ENCODE peak calls at places on chromosomes 2 and 18, in nine cellular contexts. A is GDM1; K is lower lobe of right lung; C is stimulated activated CD4-positive, alpha-beta T cell treated with anti-CD3 and anti-CD28 coated beads, TNF-alpha, amount 100 ng/mL, for 24 hours; S is putamen; E is activated CD8-positive, alpha-beta T cell treated with anti-CD3 and anti-CD28 coated beads for 36 hours; Z is GM12865; G is cardiac fibroblast; Q is B cell. X is an unnamed sample.

GRCh38 chr18:56121669-56122068 is 516.7 kb downstream of the TXNL1 start:
- DNase-seq in C (no peak), Q (no peak), S (no peak), K (no peak), G (no peak), Z (no peak), E (no peak), A (no peak), X (no peak)

GRCh38 chr18:33210575-33211189 is 229.8 kb downstream of the CCDC178 start:
- DNase-seq in C (no peak), K (no peak), E (no peak), Z (peak), A (no peak), G (peak), S (peak), Q (no peak), X (no peak)

GRCh38 chr2:127255146-127255545 is 35.0 kb upstream of the CYP27C1 start:
- DNase-seq in Z (no peak), C (no peak), E (no peak), K (no peak), G (no peak), S (no peak), Q (no peak), A (no peak), X (no peak)

GRCh38 chr18:32607816-32608215 is 137.1 kb upstream of the GAREM1 start:
- DNase-seq in G (no peak), K (no peak), C (no peak), Z (no peak), A (no peak), E (no peak), S (no peak), Q (no peak), X (no peak)

GRCh38 chr2:161384864-161385263 is 31.2 kb upstream of the TBR1 start:
- DNase-seq in A (no peak), Q (no peak), G (no peak), K (no peak), E (peak), S (no peak), C (no peak), Z (peak), X (no peak)

GRCh38 chr2:104868081-104868806 is 14.3 kb downstream of the POU3F3 start:
- DNase-seq in A (no peak), S (peak), C (no peak), Z (no peak), K (no peak), E (no peak), G (no peak), Q (no peak), X (no peak)

GRCh38 chr2:239385096-239386000 is 15.5 kb downstream of the HDAC4 start:
- DNase-seq in E (no peak), Q (no peak), A (no peak), S (no peak), C (no peak), K (peak), Z (no peak), G (no peak), X (no peak)

GRCh38 chr2:64599469-64599868 is 54.2 kb downstream of the SERTAD2 start:
- DNase-seq in Q (no peak), K (no peak), Z (no peak), E (no peak), G (peak), C (no peak), S (no peak), A (no peak), X (no peak)

GRCh38 chr18:12376034-12376717 is 851 bp downstream of the AFG3L2 start:
- DNase-seq in C (no peak), G (peak), E (peak), Q (no peak), Z (peak), A (no peak), K (peak), S (no peak), X (no peak)

GRCh38 chr2:170819941-170820646 is 3.4 kb downstream of the GAD1 start:
- DNase-seq in E (no peak), Z (no peak), Q (no peak), S (no peak), C (no peak), A (no peak), K (no peak), G (no peak), X (no peak)

GRCh38 chr2:193542762-193543161 is 1348.0 kb upstream of the TMEFF2 start:
- DNase-seq in Z (no peak), K (no peak), G (no peak), A (no peak), C (no peak), Q (no peak), E (peak), S (no peak), X (no peak)

GRCh38 chr2:101190753-101191516 is 39.8 kb upstream of the TBC1D8 start:
- DNase-seq in G (no peak), Z (no peak), K (no peak), E (no peak), S (no peak), A (no peak), C (no peak), Q (no peak), X (no peak)

GRCh38 chr2:98347298-98348065 is 1.2 kb downstream of the CNGA3 start:
- DNase-seq in Z (no peak), S (no peak), C (no peak), Q (no peak), G (no peak), E (peak), A (no peak), K (no peak), X (no peak)

GRCh38 chr18:58996131-58996632 is 131.5 kb downstream of the ZNF532 start:
- DNase-seq in S (no peak), G (peak), K (no peak), C (no peak), E (no peak), Z (no peak), Q (no peak), A (no peak), X (no peak)

GRCh38 chr2:113712941-113713340 is 43.5 kb downstream of the SLC35F5 start:
- DNase-seq in E (no peak), A (no peak), C (no peak), S (no peak), Z (no peak), K (no peak), Q (no peak), G (no peak), X (no peak)

GRCh38 chr18:56851774-56852173 is 200.6 kb downstream of the WDR7 start:
- DNase-seq in Z (peak), C (no peak), K (no peak), A (no peak), G (no peak), S (no peak), Q (peak), E (no peak), X (no peak)

GRCh38 chr2:8380026-8380425 is 301.8 kb upstream of the ID2 start:
- DNase-seq in G (no peak), E (no peak), K (no peak), A (peak), Z (peak), S (no peak), C (no peak), Q (no peak), X (no peak)

GRCh38 chr2:197496695-197497094 is 2.9 kb downstream of the HSPD1 start:
- DNase-seq in Q (no peak), E (no peak), S (no peak), K (no peak), C (no peak), Z (no peak), G (no peak), A (no peak), X (no peak)

GRCh38 chr2:229201522-229201921 is 69.6 kb downstream of the PID1 start:
- DNase-seq in E (no peak), C (no peak), Q (no peak), G (no peak), Z (no peak), S (no peak), K (no peak), A (no peak), X (no peak)

GRCh38 chr2:234291765-234292204 is 205.1 kb downstream of the ARL4C start:
- DNase-seq in Q (no peak), Z (peak), E (peak), A (no peak), C (no peak), S (no peak), K (no peak), G (peak), X (no peak)

GRCh38 chr18:70046796-70047195 is 99.1 kb upstream of the CD226 start:
- DNase-seq in Q (no peak), K (no peak), Z (no peak), C (no peak), E (no peak), G (peak), A (no peak), S (no peak), X (no peak)

GRCh38 chr2:121480826-121481225 is 49.9 kb upstream of the RNU4ATAC start:
- DNase-seq in E (no peak), S (no peak), C (no peak), Q (no peak), Z (no peak), K (no peak), G (peak), A (no peak), X (no peak)

GRCh38 chr2:159249955-159250723 is 36.4 kb downstream of the WDSUB1 start:
- DNase-seq in S (peak), Z (peak), K (peak), A (peak), E (peak), Q (no peak), G (peak), C (no peak), X (no peak)

GRCh38 chr2:222769941-222770340 is 90.9 kb upstream of the ACSL3 start:
- DNase-seq in Q (no peak), E (no peak), G (peak), S (no peak), K (no peak), Z (no peak), C (no peak), A (no peak), X (no peak)

GRCh38 chr18:42064109-42064508 is 109.1 kb downstream of the PIK3C3 start:
- DNase-seq in Q (no peak), G (no peak), A (no peak), S (no peak), K (no peak), C (no peak), Z (no peak), E (no peak), X (no peak)

GRCh38 chr2:112803691-112804521 is 19.6 kb upstream of the IL1A start:
- DNase-seq in C (no peak), K (no peak), S (no peak), Z (peak), G (peak), E (no peak), Q (no peak), A (no peak), X (no peak)

GRCh38 chr2:71937401-71937800 is 210.3 kb downstream of the CYP26B1 start:
- DNase-seq in A (no peak), Z (no peak), G (no peak), S (no peak), E (no peak), Q (no peak), K (no peak), C (no peak), X (no peak)

GRCh38 chr2:161416633-161417427 is 733 bp downstream of the TBR1 start:
- DNase-seq in G (no peak), A (no peak), K (no peak), E (no peak), Z (no peak), C (no peak), S (no peak), Q (peak), X (no peak)

GRCh38 chr18:36382151-36382550 is 84.6 kb downstream of the FHOD3 start:
- DNase-seq in A (no peak), G (no peak), Z (no peak), K (no peak), E (no peak), Q (no peak), C (no peak), S (no peak), X (no peak)

GRCh38 chr2:148756292-148756975 is 111.9 kb downstream of the EPC2 start:
- DNase-seq in E (no peak), C (no peak), Z (no peak), G (peak), K (no peak), S (no peak), A (no peak), Q (no peak), X (no peak)

X was measured in activated T-helper 9 cell treated with anti-CD3 and anti-CD28 coated beads, Interleukin-2, amount 50 U/mL, for 16 hours.